ENCODE peak calls at places on chromosomes 16 and 17, in four cellular contexts. K is IMR-90, M is GM12878, C is K562. S is an unnamed sample.

GRCh38 chr16:17775061-17775460 is 304.3 kb upstream of the XYLT1 start:
- DNase-seq in M (no peak), C (no peak), K (no peak), S (no peak)

GRCh38 chr17:3794890-3795757 is 5.9 kb downstream of the ITGAE start:
- DNase-seq in K (peak), C (no peak), M (no peak), S (peak)

GRCh38 chr17:43006639-43007551 is at the start of gene IFI35:
- DNase-seq in C (peak), M (peak), K (peak), S (peak)

GRCh38 chr16:81005644-81006471 is 827 bp downstream of the CMC2 start:
- DNase-seq in C (no peak), K (peak), M (no peak), S (no peak)

GRCh38 chr17:27546624-27547300 is 84.2 kb upstream of the LGALS9 start:
- DNase-seq in M (peak), C (no peak), K (peak), S (no peak)

GRCh38 chr16:75287708-75288107 is 36.3 kb upstream of the BCAR1 start:
- DNase-seq in M (no peak), C (peak), K (no peak), S (no peak)

GRCh38 chr16:73000020-73000906 is 47.7 kb downstream of the ZFHX3 start:
- DNase-seq in M (no peak), C (no peak), K (no peak), S (no peak)

GRCh38 chr17:73324711-73325526 is 13.1 kb upstream of the CDC42EP4 start:
- DNase-seq in K (no peak), M (no peak), C (no peak), S (no peak)

GRCh38 chr16:4376820-4377572 is 5.3 kb downstream of the VASN start:
- DNase-seq in M (no peak), K (no peak), C (no peak), S (no peak)

GRCh38 chr17:82972836-82973372 is 106.5 kb upstream of the METRNL start:
- DNase-seq in C (no peak), K (no peak), M (peak), S (no peak)

GRCh38 chr17:32927724-32928526 is at the start of gene TMEM98:
- DNase-seq in M (no peak), C (peak), K (peak), S (no peak)

GRCh38 chr16:85969591-85969990 is 70.6 kb downstream of the IRF8 start:
- DNase-seq in M (no peak), K (peak), C (no peak), S (no peak)

GRCh38 chr16:68364601-68364998 is 53.8 kb downstream of the PRMT7 start:
- DNase-seq in M (no peak), K (peak), C (no peak), S (no peak)

GRCh38 chr16:2985893-2986355 is 5.7 kb upstream of the PKMYT1 start:
- DNase-seq in M (no peak), C (no peak), K (no peak), S (no peak)

GRCh38 chr17:54864636-54865420 is 35.8 kb upstream of the TOM1L1 start:
- DNase-seq in K (no peak), M (no peak), C (peak), S (no peak)

GRCh38 chr17:51997723-51998122 is 160.8 kb downstream of the CA10 start:
- DNase-seq in M (no peak), C (no peak), K (no peak), S (no peak)
- TF ChIP-seq BHLHE40 in M (no peak), C (no peak), K (no peak), S (no peak)

DNA sequence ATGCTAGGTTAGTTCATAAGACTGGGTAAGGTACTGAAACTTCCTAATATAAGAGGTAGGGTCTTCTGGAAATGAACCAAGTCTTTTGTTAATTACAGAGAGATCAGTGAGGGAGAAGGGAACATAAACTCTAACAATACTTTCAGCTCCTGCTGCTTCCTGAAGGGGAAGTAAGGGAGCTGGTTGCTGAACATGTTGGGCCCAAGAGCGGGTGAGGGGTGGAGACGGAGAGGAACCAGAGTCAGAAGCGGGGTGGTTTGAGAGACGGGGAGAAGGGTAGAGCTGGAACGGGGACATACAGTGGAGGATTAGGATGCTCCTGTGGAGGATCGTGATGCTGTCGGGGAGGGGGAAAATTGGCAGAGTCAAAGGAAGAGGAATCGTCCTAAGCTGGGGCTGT is 11.5 kb upstream of the ZNF747 start:
- DNase-seq in C (no peak), K (no peak), M (no peak), S (no peak)
- TF ChIP-seq ELK1 in C (no peak), K (no peak), M (no peak), S (no peak)

GRCh38 chr16:19379838-19380237 is 37.8 kb upstream of the TMC5 start:
- DNase-seq in M (no peak), K (no peak), C (no peak), S (no peak)

GRCh38 chr16:19380316-19380715 is 37.4 kb upstream of the TMC5 start:
- DNase-seq in M (no peak), C (no peak), K (no peak), S (no peak)

GRCh38 chr16:19384656-19385055 is 33.0 kb upstream of the TMC5 start:
- DNase-seq in C (no peak), M (no peak), K (no peak), S (peak)

GRCh38 chr16:19382084-19382801 is 35.4 kb upstream of the TMC5 start:
- DNase-seq in K (no peak), M (no peak), C (no peak), S (no peak)

GRCh38 chr16:19382887-19383816 is 34.5 kb upstream of the TMC5 start:
- DNase-seq in C (no peak), K (no peak), M (no peak), S (no peak)
- TF ChIP-seq BHLHE40 in C (no peak), K (no peak), M (no peak), S (no peak)

GRCh38 chr17:79633937-79634813 is 23.3 kb upstream of the RBFOX3 start:
- DNase-seq in K (no peak), C (no peak), M (no peak), S (no peak)
- TF ChIP-seq ELK1 in K (no peak), C (no peak), M (no peak), S (no peak)

GRCh38 chr16:1771072-1771863 is at the start of gene NME3:
- DNase-seq in K (peak), C (peak), M (no peak), S (peak)
- TF ChIP-seq BHLHE40 in K (no peak), C (no peak), M (peak), S (no peak)